ENCODE peak calls at places on chromosomes 7 and 10, in five cellular contexts. F is A673, R is Peyer's patch, Z is right cardiac atrium, N is right lobe of liver. K is an unnamed sample.
A peak's percentile ranks its signal among the peaks of the same experiment; 100 is the strongest.

GRCh38 chr7:108181073-108181985 is 51.2 kb upstream of the LAMB4 start:
- DNase-seq in F (peak; percentile 72), R (no peak), Z (no peak), N (no peak), K (peak; percentile 82)

GRCh38 chr10:83274088-83274487 is 865.2 kb upstream of the GHITM start:
- DNase-seq in F (no peak), R (no peak), Z (no peak), N (no peak), K (no peak)

GRCh38 chr10:71773221-71773971 is at the start of gene VSIR:
- DNase-seq in F (peak; percentile 89), R (peak; percentile 97), Z (peak; percentile 97), N (peak; percentile 90), K (peak; percentile 84)

GRCh38 chr10:11670311-11670825 is 58.9 kb upstream of the USP6NL start:
- DNase-seq in F (no peak), R (no peak), Z (no peak), N (no peak), K (no peak)

GRCh38 chr7:115410972-115411686 is 489.2 kb downstream of the MDFIC start:
- DNase-seq in F (peak; percentile 47), R (no peak), Z (no peak), N (no peak), K (no peak)

GRCh38 chr10:96025566-96025965 is 17.8 kb upstream of the CCNJ start:
- DNase-seq in F (peak; percentile 25), R (no peak), Z (no peak), N (no peak), K (peak; percentile 20)

GRCh38 chr10:95241533-95241932 is 47.5 kb downstream of the ACSM6 start:
- DNase-seq in F (no peak), R (no peak), Z (no peak), N (no peak), K (peak; percentile 41)

GRCh38 chr7:20330176-20330796 is 414 bp upstream of the ITGB8 start:
- DNase-seq in F (peak; percentile 85), R (peak; percentile 90), Z (peak; percentile 93), N (peak; percentile 84), K (peak; percentile 96)

GRCh38 chr7:139758388-139758787 is 19.4 kb downstream of the HIPK2 start:
- DNase-seq in F (no peak), R (peak; percentile 59), Z (no peak), N (peak; percentile 78), K (no peak)

GRCh38 chr10:70125918-70126590 is 6.6 kb downstream of the AIFM2 start:
- DNase-seq in F (no peak), R (no peak), Z (no peak), N (no peak), K (no peak)

GRCh38 chr10:62811159-62811875 is 4.8 kb downstream of the EGR2 start:
- DNase-seq in F (no peak), R (no peak), Z (no peak), N (no peak), K (no peak)

GRCh38 chr7:42736931-42737330 is 174.9 kb downstream of the C7orf25 start:
- DNase-seq in F (no peak), R (no peak), Z (no peak), N (no peak), K (no peak)

GRCh38 chr10:88392222-88392621 is 190.9 kb downstream of the RNLS start:
- DNase-seq in F (no peak), R (no peak), Z (no peak), N (no peak), K (no peak)

GRCh38 chr10:5964736-5965135 is 12.6 kb downstream of the IL15RA start:
- DNase-seq in F (no peak), R (no peak), Z (no peak), N (no peak), K (no peak)

GRCh38 chr10:79068562-79069324 is at the start of gene ZMIZ1:
- DNase-seq in F (peak; percentile 93), R (peak; percentile 91), Z (peak; percentile 94), N (peak; percentile 89), K (peak; percentile 93)

DNA sequence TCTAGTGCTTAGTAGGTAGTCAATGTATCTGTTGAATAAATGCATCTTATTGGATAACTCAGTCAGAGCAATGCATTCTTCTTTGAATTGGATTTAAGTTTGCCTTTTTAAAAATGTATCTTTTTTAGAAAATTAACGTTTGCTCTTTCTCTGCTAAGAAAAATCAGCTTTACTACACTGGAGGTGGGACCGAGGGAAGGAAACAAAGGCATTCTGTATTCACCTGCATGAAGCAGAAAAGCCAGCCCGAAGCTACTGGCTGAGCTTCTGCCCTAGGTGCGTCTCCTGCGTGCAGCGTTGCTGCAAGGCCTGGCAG is 22.2 kb upstream of the ITGB1 start:
- DNase-seq in F (no peak), R (no peak), Z (no peak), N (no peak), K (no peak)
- H3K27ac ChIP-seq in F (peak overlapping the region; percentile 54), R (peak overlapping the region; percentile 83), Z (peak overlapping the region; percentile 98), N (peak overlapping the region; percentile 96), K (peak overlapping the region; percentile 41)

GRCh38 chr7:142535123-142535779 is 214.0 kb upstream of the PRSS1 start:
- DNase-seq in F (peak; percentile 80), R (no peak), Z (peak; percentile 60), N (peak; percentile 54), K (peak; percentile 89)
- H3K4me3 ChIP-seq in F (no peak overlapping the region), R (no peak overlapping the region), Z (no peak overlapping the region), N (no peak overlapping the region), K (no peak overlapping the region)

DNA sequence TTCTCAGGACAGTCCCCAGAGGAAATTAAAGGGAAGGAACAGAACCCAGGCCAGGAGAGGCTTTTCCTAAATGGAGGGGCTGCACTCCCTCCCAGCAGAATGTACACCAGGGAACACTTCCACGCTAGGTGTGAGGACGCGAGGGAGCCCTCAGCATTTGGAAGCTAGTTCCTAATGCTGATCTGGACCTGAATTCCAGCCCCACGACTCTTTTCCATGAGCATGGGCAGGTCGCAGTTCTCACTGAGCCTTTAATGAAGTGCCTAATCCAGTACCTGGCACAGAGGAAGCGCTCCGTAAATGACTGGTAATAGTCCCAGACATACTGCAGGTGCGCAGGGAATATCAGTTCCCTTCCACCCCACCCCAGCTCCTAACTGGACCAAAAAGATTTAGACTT is 1.1 kb downstream of the ALOX5 start:
- DNase-seq in F (no peak), R (no peak), Z (no peak), N (no peak), K (no peak)
- H3K27me3 ChIP-seq in F (peaks cover 71% of the 10 kb centered on the region), R (no peaks in the 10 kb centered on the region), Z (no peaks in the 10 kb centered on the region), N (peaks cover 16% of the 10 kb centered on the region), K (no peaks in the 10 kb centered on the region)

DNA sequence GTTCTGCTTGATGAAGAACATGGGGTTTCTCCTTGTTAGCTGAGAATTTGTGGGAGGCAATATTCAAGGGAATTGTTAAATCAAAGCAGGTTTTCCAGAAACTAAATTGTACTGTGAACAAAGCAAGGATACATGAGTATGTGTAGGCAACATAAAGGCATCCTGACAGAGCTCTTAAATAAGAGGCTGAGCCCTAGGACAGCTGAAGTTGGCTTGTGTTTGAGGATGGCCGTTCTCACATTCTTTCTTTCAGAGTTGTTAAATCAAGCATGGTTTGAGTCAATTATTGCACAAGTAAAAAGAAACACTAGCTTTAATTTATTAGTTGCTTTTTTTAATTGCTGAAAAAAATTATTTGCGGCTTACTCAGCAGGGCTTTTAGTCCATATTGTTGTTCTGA is 350.1 kb downstream of the PLXDC2 start:
- DNase-seq in F (no peak), R (no peak), Z (no peak), N (no peak), K (no peak)
- H3K27ac ChIP-seq in F (no peak overlapping the region), R (no peak overlapping the region), Z (no peak overlapping the region), N (no peak overlapping the region), K (no peak overlapping the region)

K was measured in SJCRH30.